ENCODE peak calls at places on chromosome 2, in eight cellular contexts. One of them, this sample, is unnamed.
A peak's percentile ranks its signal among the peaks of the same experiment; 100 is the strongest.

GRCh38 chr2:99216096-99216495 is 35.1 kb downstream of the MRPL30 start:
- DNase-seq in NCI-H510A: no peak
- DNase-seq in substantia nigra: no peak
- DNase-seq in left ventricle myocardium inferior: no peak
- DNase-seq in stimulated activated CD4-positive, alpha-beta T cell treated with anti-CD3 and anti-CD28 coated beads, Interleukin-1b, Interleukin-23, amount 100 ng/mL, for 48 hours: no peak
- DNase-seq in naive thymus-derived CD4-positive, alpha-beta T cell: no peak
- DNase-seq in GM04504: no peak
- DNase-seq in left cardiac atrium: no peak
- DNase-seq in this sample: no peak

GRCh38 chr2:1603059-1603458 is 141.3 kb downstream of the PXDN start:
- DNase-seq in left ventricle myocardium inferior: no peak
- DNase-seq in GM04504: no peak
- DNase-seq in stimulated activated CD4-positive, alpha-beta T cell treated with anti-CD3 and anti-CD28 coated beads, Interleukin-1b, Interleukin-23, amount 100 ng/mL, for 48 hours: no peak
- DNase-seq in substantia nigra: no peak
- DNase-seq in naive thymus-derived CD4-positive, alpha-beta T cell: no peak
- DNase-seq in left cardiac atrium: peak; percentile 2
- DNase-seq in NCI-H510A: no peak
- DNase-seq in this sample: no peak

GRCh38 chr2:29578084-29578598 is 343.2 kb downstream of the ALK start:
- DNase-seq in left cardiac atrium: no peak
- DNase-seq in substantia nigra: no peak
- DNase-seq in NCI-H510A: no peak
- DNase-seq in naive thymus-derived CD4-positive, alpha-beta T cell: no peak
- DNase-seq in GM04504: no peak
- DNase-seq in stimulated activated CD4-positive, alpha-beta T cell treated with anti-CD3 and anti-CD28 coated beads, Interleukin-1b, Interleukin-23, amount 100 ng/mL, for 48 hours: no peak
- DNase-seq in left ventricle myocardium inferior: no peak
- DNase-seq in this sample: no peak

GRCh38 chr2:222871291-222871690 is 10.5 kb downstream of the ACSL3 start:
- DNase-seq in stimulated activated CD4-positive, alpha-beta T cell treated with anti-CD3 and anti-CD28 coated beads, Interleukin-1b, Interleukin-23, amount 100 ng/mL, for 48 hours: no peak
- DNase-seq in left cardiac atrium: no peak
- DNase-seq in naive thymus-derived CD4-positive, alpha-beta T cell: no peak
- DNase-seq in left ventricle myocardium inferior: no peak
- DNase-seq in GM04504: no peak
- DNase-seq in substantia nigra: no peak
- DNase-seq in NCI-H510A: no peak
- DNase-seq in this sample: no peak

GRCh38 chr2:15852811-15853210 is 87.5 kb upstream of the MYCN start:
- DNase-seq in substantia nigra: no peak
- DNase-seq in left cardiac atrium: no peak
- DNase-seq in stimulated activated CD4-positive, alpha-beta T cell treated with anti-CD3 and anti-CD28 coated beads, Interleukin-1b, Interleukin-23, amount 100 ng/mL, for 48 hours: no peak
- DNase-seq in GM04504: no peak
- DNase-seq in left ventricle myocardium inferior: no peak
- DNase-seq in NCI-H510A: no peak
- DNase-seq in naive thymus-derived CD4-positive, alpha-beta T cell: no peak
- DNase-seq in this sample: no peak

GRCh38 chr2:181667234-181667633 is 10.3 kb upstream of the CERKL start:
- DNase-seq in stimulated activated CD4-positive, alpha-beta T cell treated with anti-CD3 and anti-CD28 coated beads, Interleukin-1b, Interleukin-23, amount 100 ng/mL, for 48 hours: no peak
- DNase-seq in substantia nigra: no peak
- DNase-seq in NCI-H510A: no peak
- DNase-seq in left cardiac atrium: no peak
- DNase-seq in naive thymus-derived CD4-positive, alpha-beta T cell: no peak
- DNase-seq in GM04504: no peak
- DNase-seq in left ventricle myocardium inferior: no peak
- DNase-seq in this sample: no peak

GRCh38 chr2:166384774-166385173 is 9.0 kb upstream of the SCN9A start:
- DNase-seq in stimulated activated CD4-positive, alpha-beta T cell treated with anti-CD3 and anti-CD28 coated beads, Interleukin-1b, Interleukin-23, amount 100 ng/mL, for 48 hours: no peak
- DNase-seq in left cardiac atrium: no peak
- DNase-seq in substantia nigra: no peak
- DNase-seq in NCI-H510A: no peak
- DNase-seq in naive thymus-derived CD4-positive, alpha-beta T cell: no peak
- DNase-seq in left ventricle myocardium inferior: no peak
- DNase-seq in GM04504: no peak
- DNase-seq in this sample: no peak

GRCh38 chr2:172278642-172279041 is 148.7 kb upstream of the ITGA6 start:
- DNase-seq in substantia nigra: no peak
- DNase-seq in left ventricle myocardium inferior: no peak
- DNase-seq in GM04504: no peak
- DNase-seq in left cardiac atrium: no peak
- DNase-seq in naive thymus-derived CD4-positive, alpha-beta T cell: no peak
- DNase-seq in stimulated activated CD4-positive, alpha-beta T cell treated with anti-CD3 and anti-CD28 coated beads, Interleukin-1b, Interleukin-23, amount 100 ng/mL, for 48 hours: no peak
- DNase-seq in NCI-H510A: no peak
- DNase-seq in this sample: no peak

GRCh38 chr2:134774786-134775641 is 56.2 kb upstream of the TMEM163 start:
- DNase-seq in GM04504: no peak
- DNase-seq in naive thymus-derived CD4-positive, alpha-beta T cell: no peak
- DNase-seq in NCI-H510A: no peak
- DNase-seq in stimulated activated CD4-positive, alpha-beta T cell treated with anti-CD3 and anti-CD28 coated beads, Interleukin-1b, Interleukin-23, amount 100 ng/mL, for 48 hours: no peak
- DNase-seq in left cardiac atrium: no peak
- DNase-seq in substantia nigra: no peak
- DNase-seq in left ventricle myocardium inferior: no peak
- DNase-seq in this sample: no peak

This sample was measured in activated naive CD4-positive, alpha-beta T cell treated with anti-CD3 and anti-CD28 coated beads for 36 hours.